ENCODE peak calls at places on chromosomes 3 and 15, in ten cellular contexts. L is spleen; G is colonic mucosa; U is psoas muscle; D is CD8-positive, alpha-beta T cell; H is effector memory CD4-positive, alpha-beta T cell; E is stomach; M is heart right ventricle; W is heart left ventricle; K is uterus. P is an unnamed sample.
A peak's percentile ranks its signal among the peaks of the same experiment; 100 is the strongest.

GRCh38 chr3:46542344-46542743 is 23.8 kb downstream of the LRRC2 start:
- DNase-seq in G (no peak), U (no peak), E (no peak), K (no peak), W (no peak), L (no peak), H (no peak), D (no peak), M (no peak), P (no peak)

GRCh38 chr3:159458010-159458409 is 530.6 kb upstream of the IL12A start:
- DNase-seq in D (no peak), W (no peak), H (no peak), G (no peak), L (no peak), U (no peak), M (no peak), E (no peak), K (no peak), P (no peak)

GRCh38 chr3:123773681-123774431 is 110.3 kb downstream of the MYLK start:
- DNase-seq in W (no peak), G (peak; percentile 15), L (no peak), U (peak; percentile 56), E (no peak), K (peak; percentile 72), D (no peak), H (no peak), M (no peak), P (no peak)

GRCh38 chr3:142225885-142226215 is 465 bp upstream of the GK5 start:
- DNase-seq in U (no peak), L (peak; percentile 78), D (no peak), K (no peak), E (no peak), H (no peak), M (no peak), G (no peak), W (no peak), P (no peak)

GRCh38 chr3:15042936-15043335 is 22.2 kb downstream of the MRPS25 start:
- DNase-seq in U (no peak), L (no peak), W (no peak), H (no peak), G (no peak), M (no peak), K (no peak), D (no peak), E (no peak), P (no peak)

GRCh38 chr3:184656991-184657669 is 54.7 kb downstream of the MAGEF1 start:
- DNase-seq in G (no peak), W (no peak), M (no peak), K (no peak), E (no peak), U (no peak), H (no peak), L (no peak), D (no peak), P (no peak)

GRCh38 chr15:34279341-34279740 is 54.5 kb downstream of the EMC4 start:
- DNase-seq in M (no peak), K (no peak), W (no peak), H (no peak), L (no peak), G (no peak), D (no peak), U (no peak), E (no peak), P (no peak)

GRCh38 chr3:190012314-190012782 is 108.3 kb downstream of the P3H2 start:
- DNase-seq in U (no peak), K (no peak), E (no peak), D (no peak), W (no peak), L (no peak), G (no peak), M (no peak), H (no peak), P (no peak)

GRCh38 chr3:147298511-147298982 is 107.8 kb downstream of the ZIC4 start:
- DNase-seq in E (no peak), G (no peak), W (no peak), U (no peak), D (no peak), M (no peak), L (no peak), H (no peak), K (no peak), P (no peak)

GRCh38 chr3:12875857-12876451 is 34.6 kb upstream of the RPL32 start:
- DNase-seq in K (peak; percentile 33), G (peak; percentile 43), M (peak; percentile 55), W (peak; percentile 71), D (no peak), E (peak; percentile 62), L (no peak), U (peak; percentile 47), H (no peak), P (peak; percentile 61)

GRCh38 chr3:172513488-172513887 is 9.7 kb downstream of the TNFSF10 start:
- DNase-seq in W (no peak), E (no peak), H (no peak), K (no peak), G (no peak), M (no peak), U (no peak), L (no peak), D (no peak), P (no peak)
- H3K4me1 ChIP-seq in W (peaks cover 66% of the 10 kb centered on the region), E (peaks cover 60% of the 10 kb centered on the region), H (peaks cover 66% of the 10 kb centered on the region), K (no peaks in the 10 kb centered on the region), G (peaks cover 28% of the 10 kb centered on the region), M (peaks cover 9% of the 10 kb centered on the region), U (peaks cover 14% of the 10 kb centered on the region), L (peaks cover 85% of the 10 kb centered on the region), D (peaks cover 51% of the 10 kb centered on the region), P (peaks cover 5% of the 10 kb centered on the region)

GRCh38 chr15:90562669-90563068 is 32.9 kb downstream of the CRTC3 start:
- DNase-seq in L (no peak), W (no peak), G (no peak), H (no peak), K (no peak), M (no peak), E (no peak), D (no peak), U (no peak), P (no peak)
- H3K4me1 ChIP-seq in L (peaks cover 99% of the 10 kb centered on the region), W (peaks cover 93% of the 10 kb centered on the region), G (peaks cover 26% of the 10 kb centered on the region), H (peaks cover 37% of the 10 kb centered on the region), K (peaks cover 11% of the 10 kb centered on the region), M (peaks cover 37% of the 10 kb centered on the region), E (peaks cover 83% of the 10 kb centered on the region), D (peaks cover 88% of the 10 kb centered on the region), U (peaks cover 30% of the 10 kb centered on the region), P (no peaks in the 10 kb centered on the region)

GRCh38 chr3:31291818-31292217 is 240.9 kb upstream of the STT3B start:
- DNase-seq in D (no peak), U (no peak), E (no peak), K (no peak), H (no peak), L (no peak), W (no peak), G (no peak), M (no peak), P (no peak)
- H3K4me1 ChIP-seq in D (no peaks in the 10 kb centered on the region), U (no peaks in the 10 kb centered on the region), E (peaks cover 7% of the 10 kb centered on the region), K (no peaks in the 10 kb centered on the region), H (peaks cover 10% of the 10 kb centered on the region), L (peaks cover 16% of the 10 kb centered on the region), W (peaks cover 4% of the 10 kb centered on the region), G (no peaks in the 10 kb centered on the region), M (no peaks in the 10 kb centered on the region), P (no peaks in the 10 kb centered on the region)

GRCh38 chr3:105867690-105868449 is 942 bp downstream of the CBLB start:
- DNase-seq in D (no peak), K (no peak), W (no peak), H (no peak), M (no peak), L (no peak), G (no peak), U (no peak), E (no peak), P (peak; percentile 14)
- H3K4me1 ChIP-seq in D (peaks cover 46% of the 10 kb centered on the region), K (no peaks in the 10 kb centered on the region), W (peaks cover 53% of the 10 kb centered on the region), H (peaks cover 22% of the 10 kb centered on the region), M (no peaks in the 10 kb centered on the region), L (peaks cover 78% of the 10 kb centered on the region), G (no peaks in the 10 kb centered on the region), U (peaks cover 42% of the 10 kb centered on the region), E (peaks cover 57% of the 10 kb centered on the region), P (peaks cover 3% of the 10 kb centered on the region)

GRCh38 chr3:187987162-187987561 is 166.8 kb upstream of the LPP start:
- DNase-seq in W (no peak), D (no peak), H (no peak), K (no peak), U (no peak), M (no peak), E (no peak), L (no peak), G (no peak), P (no peak)
- H3K4me1 ChIP-seq in W (peaks cover 17% of the 10 kb centered on the region), D (peaks cover 22% of the 10 kb centered on the region), H (peaks cover 21% of the 10 kb centered on the region), K (no peaks in the 10 kb centered on the region), U (peaks cover 16% of the 10 kb centered on the region), M (no peaks in the 10 kb centered on the region), E (no peaks in the 10 kb centered on the region), L (peaks cover 33% of the 10 kb centered on the region), G (no peaks in the 10 kb centered on the region), P (no peaks in the 10 kb centered on the region)

DNA sequence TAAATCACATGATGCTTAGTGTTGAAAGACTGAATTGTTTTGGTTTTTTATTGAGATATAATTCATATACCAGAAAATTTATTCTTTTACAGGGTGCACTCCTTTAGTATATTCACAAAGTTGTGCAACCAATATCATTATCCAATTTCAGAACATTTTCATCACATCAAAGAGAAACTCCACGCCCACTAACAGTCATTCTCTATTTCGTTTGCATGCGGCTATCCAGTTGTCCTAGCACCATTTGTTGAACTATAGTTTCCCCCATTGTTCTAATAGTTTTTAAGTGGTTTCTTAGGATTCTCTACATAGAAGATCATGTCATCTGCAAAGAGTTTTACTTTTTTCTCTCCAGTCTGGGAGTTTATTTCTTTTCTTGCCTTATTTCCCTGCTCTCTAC is 3.6 kb downstream of the EHD4 start:
- DNase-seq in E (no peak), L (no peak), M (no peak), W (no peak), U (no peak), H (no peak), D (no peak), K (no peak), G (no peak), P (no peak)
- H3K4me1 ChIP-seq in E (peaks cover 62% of the 10 kb centered on the region), L (peaks cover 78% of the 10 kb centered on the region), M (peaks cover 19% of the 10 kb centered on the region), W (peaks cover 73% of the 10 kb centered on the region), U (peaks cover 19% of the 10 kb centered on the region), H (peaks cover 23% of the 10 kb centered on the region), D (peaks cover 21% of the 10 kb centered on the region), K (no peaks in the 10 kb centered on the region), G (no peaks in the 10 kb centered on the region), P (no peaks in the 10 kb centered on the region)